ENCODE peak calls at places on chromosomes 2 and 18, in seven cellular contexts. V is cardiac muscle cell; T is stromal cell of bone marrow; D is astrocyte of the spinal cord; E is HS-5; G is GM23248; Q is stimulated activated CD4-positive, alpha-beta T cell treated with anti-CD3 and anti-CD28 coated beads, Interleukin-2, amount 100 ng/mL, for 48 hours. B is an unnamed sample.

GRCh38 chr18:13381907-13382682 is 163.5 kb downstream of the LDLRAD4 start:
- DNase-seq in T (peak; percentile 59), E (no peak), V (peak; percentile 18), Q (no peak), G (peak; percentile 78), D (peak; percentile 76), B (peak; percentile 77)

GRCh38 chr2:238069021-238069709 is 8.4 kb downstream of the SCLY start:
- DNase-seq in T (no peak), Q (no peak), G (no peak), D (no peak), E (no peak), V (no peak), B (no peak)

GRCh38 chr2:237766334-237766733 is 32.2 kb upstream of the RBM44 start:
- DNase-seq in E (no peak), V (no peak), G (peak; percentile 61), D (peak; percentile 67), Q (no peak), T (no peak), B (no peak)

GRCh38 chr2:223967981-223968380 is 10.7 kb downstream of the MRPL44 start:
- DNase-seq in E (peak; percentile 72), V (no peak), T (peak; percentile 65), G (peak; percentile 71), Q (no peak), D (peak; percentile 12), B (no peak)

GRCh38 chr18:26618130-26618529 is 69.8 kb upstream of the KCTD1 start:
- DNase-seq in D (no peak), Q (no peak), V (no peak), T (no peak), E (no peak), G (no peak), B (no peak)

GRCh38 chr2:228556707-228557106 is 375.2 kb upstream of the SPHKAP start:
- DNase-seq in V (no peak), D (peak; percentile 14), Q (no peak), G (peak; percentile 32), E (peak; percentile 46), T (peak; percentile 5), B (no peak)

GRCh38 chr2:7773362-7773973 is 856.3 kb downstream of the RNF144A start:
- DNase-seq in T (no peak), D (no peak), G (peak; percentile 52), V (no peak), Q (no peak), E (no peak), B (no peak)

GRCh38 chr2:85902496-85902895 is 13.7 kb upstream of the ST3GAL5 start:
- DNase-seq in V (no peak), D (peak; percentile 43), Q (no peak), E (no peak), G (peak; percentile 96), T (peak; percentile 61), B (no peak)

GRCh38 chr2:121155502-121156056 is 129.4 kb downstream of the TFCP2L1 start:
- DNase-seq in T (no peak), V (no peak), E (no peak), Q (no peak), G (no peak), D (no peak), B (peak; percentile 57)

GRCh38 chr18:67669993-67670671 is 153.6 kb upstream of the DSEL start:
- DNase-seq in G (peak; percentile 88), D (peak; percentile 69), T (peak; percentile 85), Q (no peak), E (peak; percentile 88), V (no peak), B (no peak)

GRCh38 chr2:181177376-181177775 is 197.0 kb downstream of the UBE2E3 start:
- DNase-seq in D (peak; percentile 36), E (no peak), V (no peak), Q (no peak), G (peak; percentile 8), T (no peak), B (no peak)

GRCh38 chr2:170582747-170583463 is 132.2 kb upstream of the SP5 start:
- DNase-seq in G (no peak), E (no peak), D (peak; percentile 10), T (no peak), V (no peak), Q (no peak), B (no peak)

GRCh38 chr2:237024255-237024654 is 61.4 kb upstream of the COPS8 start:
- DNase-seq in G (no peak), V (no peak), T (no peak), D (no peak), E (no peak), Q (no peak), B (no peak)

GRCh38 chr2:158214431-158214830 is 112.8 kb downstream of the UPP2 start:
- DNase-seq in G (peak; percentile 6), V (no peak), Q (no peak), D (peak; percentile 61), E (no peak), T (peak; percentile 5), B (no peak)

GRCh38 chr2:117985092-117985491 is 28.8 kb downstream of the CCDC93 start:
- DNase-seq in G (peak; percentile 35), T (no peak), E (no peak), D (no peak), Q (no peak), V (no peak), B (no peak)

GRCh38 chr2:58641001-58641400 is 399.9 kb upstream of the FANCL start:
- DNase-seq in T (no peak), E (no peak), D (no peak), V (no peak), Q (no peak), G (no peak), B (no peak)

GRCh38 chr2:158718851-158719250 is 76.3 kb upstream of the DAPL1 start:
- DNase-seq in T (no peak), D (no peak), V (no peak), G (no peak), E (no peak), Q (no peak), B (peak; percentile 62)

GRCh38 chr2:219001577-219002394 is 8.6 kb upstream of the CRYBA2 start:
- DNase-seq in E (no peak), V (no peak), G (no peak), Q (no peak), D (no peak), T (no peak), B (no peak)

GRCh38 chr2:102074167-102074778 is 68.3 kb upstream of the IL1R1 start:
- DNase-seq in G (no peak), Q (no peak), V (no peak), T (no peak), E (no peak), D (no peak), B (no peak)

GRCh38 chr2:133755515-133756311 is 187.4 kb upstream of the NCKAP5 start:
- DNase-seq in V (no peak), D (peak; percentile 99), E (no peak), Q (no peak), G (peak; percentile 59), T (peak; percentile 97), B (no peak)

GRCh38 chr2:184596819-184597411 is 1.4 kb upstream of the ZNF804A start:
- DNase-seq in D (peak; percentile 73), G (peak; percentile 69), E (peak; percentile 85), V (no peak), T (no peak), Q (no peak), B (no peak)

GRCh38 chr18:10953672-10954071 is 195.7 kb downstream of the PIEZO2 start:
- DNase-seq in D (no peak), T (no peak), E (no peak), Q (no peak), G (no peak), V (no peak), B (no peak)